ENCODE peak calls at places on chromosomes 2 and 18, in seven cellular contexts. One of them, this sample, is unnamed.

GRCh38 chr2:58862234-58862633 is 621.1 kb upstream of the FANCL start:
- DNase-seq in MCF 10A: no peak
- DNase-seq in lower leg skin: no peak
- DNase-seq in heart right ventricle: no peak
- DNase-seq in cardiac muscle cell: no peak
- DNase-seq in A673: no peak
- DNase-seq in ovary: no peak
- DNase-seq in this sample: no peak

GRCh38 chr2:62374301-62374960 is 131.6 kb downstream of the TMEM17 start:
- DNase-seq in MCF 10A: no peak
- DNase-seq in lower leg skin: no peak
- DNase-seq in heart right ventricle: no peak
- DNase-seq in cardiac muscle cell: no peak
- DNase-seq in A673: no peak
- DNase-seq in ovary: no peak
- DNase-seq in this sample: no peak

GRCh38 chr18:63936156-63936931 is 12.8 kb upstream of the HMSD start:
- DNase-seq in MCF 10A: peak
- DNase-seq in lower leg skin: peak
- DNase-seq in heart right ventricle: peak
- DNase-seq in cardiac muscle cell: peak
- DNase-seq in A673: peak
- DNase-seq in ovary: peak
- DNase-seq in this sample: peak

GRCh38 chr2:69452687-69453086 is 15.5 kb upstream of the NFU1 start:
- DNase-seq in MCF 10A: no peak
- DNase-seq in lower leg skin: no peak
- DNase-seq in heart right ventricle: no peak
- DNase-seq in cardiac muscle cell: no peak
- DNase-seq in A673: no peak
- DNase-seq in ovary: no peak
- DNase-seq in this sample: no peak

GRCh38 chr2:218027426-218028188 is 24.8 kb upstream of the TNS1 start:
- DNase-seq in MCF 10A: no peak
- DNase-seq in lower leg skin: peak
- DNase-seq in heart right ventricle: no peak
- DNase-seq in cardiac muscle cell: no peak
- DNase-seq in A673: no peak
- DNase-seq in ovary: peak
- DNase-seq in this sample: no peak

GRCh38 chr2:234771985-234772774 is 179.6 kb upstream of the SH3BP4 start:
- DNase-seq in MCF 10A: peak
- DNase-seq in lower leg skin: no peak
- DNase-seq in heart right ventricle: peak
- DNase-seq in cardiac muscle cell: peak
- DNase-seq in A673: no peak
- DNase-seq in ovary: peak
- DNase-seq in this sample: no peak

GRCh38 chr2:159635006-159635746 is 18.8 kb upstream of the BAZ2B start:
- DNase-seq in MCF 10A: no peak
- DNase-seq in lower leg skin: no peak
- DNase-seq in heart right ventricle: no peak
- DNase-seq in cardiac muscle cell: peak
- DNase-seq in A673: no peak
- DNase-seq in ovary: no peak
- DNase-seq in this sample: no peak

GRCh38 chr2:21052044-21052443 is 8.2 kb upstream of the APOB start:
- DNase-seq in MCF 10A: peak
- DNase-seq in lower leg skin: peak
- DNase-seq in heart right ventricle: no peak
- DNase-seq in cardiac muscle cell: no peak
- DNase-seq in A673: no peak
- DNase-seq in ovary: no peak
- DNase-seq in this sample: no peak

GRCh38 chr2:147632193-147632592 is 212.6 kb upstream of the ACVR2A start:
- DNase-seq in MCF 10A: no peak
- DNase-seq in lower leg skin: no peak
- DNase-seq in heart right ventricle: peak
- DNase-seq in cardiac muscle cell: peak
- DNase-seq in A673: no peak
- DNase-seq in ovary: no peak
- DNase-seq in this sample: no peak

GRCh38 chr18:60445341-60445740 is 72.8 kb upstream of the MC4R start:
- DNase-seq in MCF 10A: no peak
- DNase-seq in lower leg skin: no peak
- DNase-seq in heart right ventricle: no peak
- DNase-seq in cardiac muscle cell: no peak
- DNase-seq in A673: no peak
- DNase-seq in ovary: no peak
- DNase-seq in this sample: no peak

GRCh38 chr2:63622751-63623150 is 34.0 kb downstream of the MDH1 start:
- DNase-seq in MCF 10A: no peak
- DNase-seq in lower leg skin: no peak
- DNase-seq in heart right ventricle: no peak
- DNase-seq in cardiac muscle cell: no peak
- DNase-seq in A673: no peak
- DNase-seq in ovary: no peak
- DNase-seq in this sample: no peak

GRCh38 chr2:213147550-213147949 is 3.9 kb downstream of the IKZF2 start:
- DNase-seq in MCF 10A: no peak
- DNase-seq in lower leg skin: no peak
- DNase-seq in heart right ventricle: no peak
- DNase-seq in cardiac muscle cell: no peak
- DNase-seq in A673: peak
- DNase-seq in ovary: no peak
- DNase-seq in this sample: no peak

GRCh38 chr2:213148572-213149331 is 2.7 kb downstream of the IKZF2 start:
- DNase-seq in MCF 10A: no peak
- DNase-seq in lower leg skin: no peak
- DNase-seq in heart right ventricle: no peak
- DNase-seq in cardiac muscle cell: no peak
- DNase-seq in A673: peak
- DNase-seq in ovary: no peak
- DNase-seq in this sample: no peak

GRCh38 chr2:213150315-213150951 is 979 bp downstream of the IKZF2 start:
- DNase-seq in MCF 10A: peak
- DNase-seq in lower leg skin: no peak
- DNase-seq in heart right ventricle: peak
- DNase-seq in cardiac muscle cell: peak
- DNase-seq in A673: peak
- DNase-seq in ovary: no peak
- DNase-seq in this sample: peak

GRCh38 chr2:213149949-213150314 is 1.5 kb downstream of the IKZF2 start:
- DNase-seq in MCF 10A: no peak
- DNase-seq in lower leg skin: no peak
- DNase-seq in heart right ventricle: no peak
- DNase-seq in cardiac muscle cell: no peak
- DNase-seq in A673: no peak
- DNase-seq in ovary: no peak
- DNase-seq in this sample: no peak

GRCh38 chr2:213149332-213149875 is 2.0 kb downstream of the IKZF2 start:
- DNase-seq in MCF 10A: no peak
- DNase-seq in lower leg skin: no peak
- DNase-seq in heart right ventricle: no peak
- DNase-seq in cardiac muscle cell: peak
- DNase-seq in A673: peak
- DNase-seq in ovary: no peak
- DNase-seq in this sample: no peak
- TF ChIP-seq CTCF in MCF 10A: no peak
- TF ChIP-seq CTCF in lower leg skin: no peak
- TF ChIP-seq CTCF in heart right ventricle: no peak
- TF ChIP-seq CTCF in cardiac muscle cell: no peak
- TF ChIP-seq CTCF in A673: peak
- TF ChIP-seq CTCF in ovary: no peak
- TF ChIP-seq CTCF in this sample: no peak

DNA sequence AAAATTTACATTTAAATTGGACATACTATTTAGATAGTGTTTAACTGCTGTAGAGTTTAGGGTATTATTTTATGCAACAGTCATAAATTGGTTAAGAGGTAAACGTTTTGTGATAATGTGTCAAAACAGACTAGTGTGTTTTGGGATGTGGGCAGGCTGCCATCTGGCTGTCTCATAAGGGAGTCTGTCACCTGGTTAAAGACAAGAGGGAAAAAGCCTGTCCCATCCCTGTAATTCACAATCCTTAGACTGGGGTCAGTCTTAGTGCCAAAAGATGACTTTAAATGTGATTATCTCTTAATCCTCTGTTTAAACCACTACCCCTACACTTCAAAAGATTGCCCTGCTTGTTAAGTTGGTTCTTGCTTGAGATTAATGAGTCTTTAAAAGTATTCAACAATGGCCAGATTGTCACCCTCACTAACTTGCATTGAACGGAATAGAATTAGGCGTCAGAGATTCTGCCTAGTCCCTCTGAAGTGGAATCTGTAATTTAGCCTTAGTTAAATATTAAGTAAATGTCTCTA is 59.2 kb downstream of the SGPP2 start:
- DNase-seq in MCF 10A: peak
- DNase-seq in lower leg skin: no peak
- DNase-seq in heart right ventricle: no peak
- DNase-seq in cardiac muscle cell: no peak
- DNase-seq in A673: peak
- DNase-seq in ovary: no peak
- DNase-seq in this sample: no peak
- TF ChIP-seq CTCF in MCF 10A: no peak
- TF ChIP-seq CTCF in lower leg skin: no peak
- TF ChIP-seq CTCF in heart right ventricle: no peak
- TF ChIP-seq CTCF in cardiac muscle cell: no peak
- TF ChIP-seq CTCF in A673: peak
- TF ChIP-seq CTCF in ovary: no peak
- TF ChIP-seq CTCF in this sample: no peak

DNA sequence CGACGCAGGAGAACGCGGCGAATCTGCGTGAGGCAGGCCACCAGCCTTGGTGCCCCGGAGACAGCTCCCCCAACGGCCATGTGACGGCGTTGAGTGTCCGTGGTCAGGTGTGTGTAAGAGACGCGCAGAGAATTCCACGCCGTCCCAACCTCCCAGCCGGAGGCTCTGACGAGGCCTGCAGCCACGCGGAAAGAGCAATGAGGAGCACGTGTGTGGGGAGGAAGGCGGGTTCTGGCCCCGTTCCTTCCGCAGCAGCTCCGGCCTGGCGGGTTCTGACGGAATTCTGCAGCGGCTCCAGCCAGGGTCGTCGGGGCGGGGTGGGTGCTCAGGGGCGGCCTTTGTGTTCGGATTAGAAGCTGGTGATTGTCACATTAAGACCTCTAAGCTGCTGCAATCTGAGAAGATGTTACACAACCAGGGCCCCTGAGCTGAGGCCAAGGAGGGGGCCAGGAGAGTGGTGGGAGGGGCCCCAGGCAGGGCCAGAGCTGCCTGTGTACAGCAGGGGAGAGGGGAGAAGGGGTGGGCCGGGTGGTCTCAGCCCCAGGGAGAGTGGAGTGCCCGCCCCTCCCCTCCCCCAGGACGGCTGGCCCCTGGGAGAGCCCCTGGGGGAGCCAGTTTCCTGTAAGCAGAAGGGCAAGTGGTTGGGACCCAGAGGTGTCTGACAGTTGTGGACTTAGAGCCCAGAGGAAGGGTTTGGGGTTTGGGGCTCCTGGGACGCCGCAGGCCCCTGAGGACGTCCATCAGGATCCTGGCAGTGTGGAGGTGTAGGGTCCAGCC is 5.1 kb upstream of the GAL3ST2 start:
- DNase-seq in MCF 10A: no peak
- DNase-seq in lower leg skin: no peak
- DNase-seq in heart right ventricle: no peak
- DNase-seq in cardiac muscle cell: peak
- DNase-seq in A673: peak
- DNase-seq in ovary: peak
- DNase-seq in this sample: peak
- TF ChIP-seq CTCF in MCF 10A: no peak
- TF ChIP-seq CTCF in lower leg skin: no peak
- TF ChIP-seq CTCF in heart right ventricle: no peak
- TF ChIP-seq CTCF in cardiac muscle cell: no peak
- TF ChIP-seq CTCF in A673: no peak
- TF ChIP-seq CTCF in ovary: no peak
- TF ChIP-seq CTCF in this sample: no peak

DNA sequence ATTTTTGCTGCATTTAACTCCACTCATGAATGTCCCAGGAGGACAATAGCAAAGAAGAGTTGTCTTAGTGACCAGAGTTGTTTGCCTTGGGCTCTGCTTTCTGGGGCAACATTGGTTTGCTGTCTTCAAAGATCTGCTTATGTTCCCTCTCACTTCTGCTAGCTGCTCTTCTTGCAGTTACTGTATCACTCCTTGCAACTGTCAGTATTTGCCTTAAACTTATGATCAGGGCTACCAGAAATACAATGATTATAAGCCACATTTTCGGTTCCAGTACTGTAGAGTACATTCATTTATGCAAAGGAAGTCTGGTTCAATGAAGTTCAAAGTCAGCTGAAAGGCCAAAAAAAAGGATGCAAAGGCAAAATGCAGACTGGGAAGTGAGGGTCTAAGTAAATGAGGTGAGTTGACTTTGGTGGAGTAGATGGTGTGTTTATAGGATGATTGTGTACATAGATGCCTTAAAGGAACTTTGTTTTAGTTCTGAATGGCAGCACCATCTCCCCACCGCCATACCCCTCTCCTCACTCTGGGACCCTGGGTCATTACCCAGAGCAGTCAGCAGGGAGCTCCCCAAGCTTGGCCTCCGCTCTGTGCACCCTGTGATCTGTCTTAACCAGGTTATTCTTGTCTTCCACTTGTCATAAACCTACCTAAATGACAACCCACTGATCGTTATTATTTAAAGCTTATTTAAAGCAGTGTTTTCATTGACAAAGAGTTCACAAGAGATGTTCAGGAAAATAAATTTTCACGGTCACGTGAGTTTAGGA is 236.0 kb downstream of the DOK6 start:
- DNase-seq in MCF 10A: no peak
- DNase-seq in lower leg skin: no peak
- DNase-seq in heart right ventricle: no peak
- DNase-seq in cardiac muscle cell: no peak
- DNase-seq in A673: peak
- DNase-seq in ovary: no peak
- DNase-seq in this sample: no peak
- TF ChIP-seq CTCF in MCF 10A: no peak
- TF ChIP-seq CTCF in lower leg skin: no peak
- TF ChIP-seq CTCF in heart right ventricle: peak
- TF ChIP-seq CTCF in cardiac muscle cell: peak
- TF ChIP-seq CTCF in A673: peak
- TF ChIP-seq CTCF in ovary: no peak
- TF ChIP-seq CTCF in this sample: no peak